ENCODE peak calls at places on chromosome 5, in four cellular contexts. V, H, Q and P are unnamed samples.

GRCh38 chr5:176365663-176366574 is 632 bp downstream of the ARL10 start:
- DNase-seq in V (no peak), Q (no peak), H (no peak), P (no peak)

GRCh38 chr5:120454094-120454798 is 9.9 kb upstream of the PRR16 start:
- DNase-seq in H (no peak), V (peak), Q (no peak), P (peak)

GRCh38 chr5:53479045-53479655 is 1.3 kb upstream of the FST start:
- DNase-seq in Q (no peak), H (no peak), V (no peak), P (no peak)

GRCh38 chr5:156356238-156356637 is 29.3 kb downstream of the SGCD start:
- DNase-seq in V (no peak), Q (no peak), H (no peak), P (no peak)

GRCh38 chr5:10607666-10608442 is 44.0 kb downstream of the ANKRD33B start:
- DNase-seq in Q (no peak), H (no peak), V (peak), P (no peak)

GRCh38 chr5:82405166-82405565 is 127.0 kb upstream of the RPS23 start:
- DNase-seq in V (no peak), Q (no peak), H (no peak), P (no peak)

GRCh38 chr5:113212244-113212920 is 222.4 kb downstream of the TSSK1B start:
- DNase-seq in V (peak), H (no peak), Q (peak), P (peak)

GRCh38 chr5:168532471-168532870 is 3.4 kb downstream of the FBLL1 start:
- DNase-seq in Q (no peak), H (no peak), V (no peak), P (no peak)

GRCh38 chr5:77300457-77300856 is 90.0 kb downstream of the PDE8B start:
- DNase-seq in V (no peak), Q (no peak), H (no peak), P (no peak)

GRCh38 chr5:112869948-112870347 is 8.9 kb downstream of the SRP19 start:
- DNase-seq in H (no peak), V (no peak), Q (no peak), P (no peak)

GRCh38 chr5:142717582-142718215 is 31.8 kb upstream of the FGF1 start:
- DNase-seq in H (no peak), Q (peak), V (peak), P (peak)

GRCh38 chr5:19270153-19270552 is 717.8 kb downstream of the CDH18 start:
- DNase-seq in V (no peak), Q (peak), H (no peak), P (no peak)

GRCh38 chr5:96347502-96348292 is 85.4 kb downstream of the PCSK1 start:
- DNase-seq in Q (no peak), H (no peak), V (no peak), P (no peak)

GRCh38 chr5:145521523-145521922 is 313.6 kb downstream of the PRELID2 start:
- DNase-seq in H (no peak), V (no peak), Q (no peak), P (no peak)

GRCh38 chr5:112776301-112776856 is 38.7 kb downstream of the APC start:
- DNase-seq in H (no peak), Q (no peak), V (no peak), P (no peak)

GRCh38 chr5:157431544-157432200 is 28.3 kb upstream of the NIPAL4 start:
- DNase-seq in Q (peak), V (peak), H (no peak), P (peak)

GRCh38 chr5:52867809-52868208 is 80.1 kb downstream of the ITGA1 start:
- DNase-seq in V (no peak), H (no peak), Q (no peak), P (no peak)

GRCh38 chr5:80165430-80165829 is 90.4 kb downstream of the SERINC5 start:
- DNase-seq in Q (no peak), H (no peak), V (no peak), P (no peak)

GRCh38 chr5:135033026-135033861 is 784 bp downstream of the PITX1 start:
- DNase-seq in V (no peak), H (no peak), Q (peak), P (peak)

GRCh38 chr5:415928-416635 is 26.9 kb upstream of the EXOC3 start:
- DNase-seq in V (no peak), H (no peak), Q (no peak), P (no peak)